ENCODE peak calls at places on chromosome 21, in five cellular contexts. One of them, this sample, is unnamed.
A peak's percentile ranks its signal among the peaks of the same experiment; 100 is the strongest.

GRCh38 chr21:45555557-45556301 is 13.5 kb upstream of the SLC19A1 start:
- DNase-seq in K562: peak; percentile 91
- DNase-seq in myocyte: peak; percentile 74
- DNase-seq in mucosa of descending colon: peak; percentile 91
- DNase-seq in neural progenitor cell: peak; percentile 92
- DNase-seq in this sample: peak; percentile 64

GRCh38 chr21:45053561-45053960 is 20.8 kb upstream of the ADARB1 start:
- DNase-seq in K562: no peak
- DNase-seq in neural progenitor cell: no peak
- DNase-seq in mucosa of descending colon: no peak
- DNase-seq in myocyte: peak; percentile 61
- DNase-seq in this sample: no peak

GRCh38 chr21:23936991-23937390 is 1670.3 kb downstream of the MRPL39 start:
- DNase-seq in neural progenitor cell: no peak
- DNase-seq in K562: no peak
- DNase-seq in myocyte: no peak
- DNase-seq in mucosa of descending colon: no peak
- DNase-seq in this sample: no peak

GRCh38 chr21:37244506-37245083 is 22.5 kb downstream of the VPS26C start:
- DNase-seq in myocyte: no peak
- DNase-seq in K562: no peak
- DNase-seq in neural progenitor cell: no peak
- DNase-seq in mucosa of descending colon: no peak
- DNase-seq in this sample: no peak

GRCh38 chr21:34880401-34880800 is 168.7 kb downstream of the RUNX1 start:
- DNase-seq in mucosa of descending colon: no peak
- DNase-seq in myocyte: no peak
- DNase-seq in neural progenitor cell: no peak
- DNase-seq in K562: no peak
- DNase-seq in this sample: no peak

GRCh38 chr21:41328660-41329300 is 12.2 kb downstream of the FAM3B start:
- DNase-seq in mucosa of descending colon: no peak
- DNase-seq in K562: no peak
- DNase-seq in neural progenitor cell: no peak
- DNase-seq in myocyte: no peak
- DNase-seq in this sample: no peak

GRCh38 chr21:37366488-37367300 is at the start of gene DYRK1A:
- DNase-seq in myocyte: peak; percentile 100
- DNase-seq in K562: peak; percentile 100
- DNase-seq in mucosa of descending colon: peak; percentile 98
- DNase-seq in neural progenitor cell: peak; percentile 100
- DNase-seq in this sample: peak; percentile 94

GRCh38 chr21:35585878-35586277 is 474.4 kb downstream of the SETD4 start:
- DNase-seq in K562: no peak
- DNase-seq in myocyte: no peak
- DNase-seq in neural progenitor cell: no peak
- DNase-seq in mucosa of descending colon: no peak
- DNase-seq in this sample: no peak

GRCh38 chr21:32167513-32167912 is 111.3 kb downstream of the MIS18A start:
- DNase-seq in mucosa of descending colon: no peak
- DNase-seq in K562: no peak
- DNase-seq in neural progenitor cell: no peak
- DNase-seq in myocyte: no peak
- DNase-seq in this sample: no peak

GRCh38 chr21:27796106-27796505 is 829.2 kb upstream of the ADAMTS5 start:
- DNase-seq in K562: no peak
- DNase-seq in myocyte: no peak
- DNase-seq in neural progenitor cell: peak; percentile 31
- DNase-seq in mucosa of descending colon: no peak
- DNase-seq in this sample: no peak

GRCh38 chr21:38475519-38475918 is 22.8 kb downstream of the ERG start:
- DNase-seq in myocyte: no peak
- DNase-seq in K562: no peak
- DNase-seq in neural progenitor cell: no peak
- DNase-seq in mucosa of descending colon: no peak
- DNase-seq in this sample: no peak

GRCh38 chr21:45294509-45295291 is 7.0 kb upstream of the POFUT2 start:
- DNase-seq in neural progenitor cell: no peak
- DNase-seq in K562: peak; percentile 31
- DNase-seq in mucosa of descending colon: peak; percentile 61
- DNase-seq in myocyte: peak; percentile 91
- DNase-seq in this sample: peak; percentile 88

GRCh38 chr21:34770581-34770980 is 101.8 kb downstream of the CLIC6 start:
- DNase-seq in myocyte: peak; percentile 49
- DNase-seq in K562: no peak
- DNase-seq in neural progenitor cell: no peak
- DNase-seq in mucosa of descending colon: no peak
- DNase-seq in this sample: no peak

GRCh38 chr21:38955495-38955894 is 149.8 kb downstream of the ETS2 start:
- DNase-seq in neural progenitor cell: no peak
- DNase-seq in K562: no peak
- DNase-seq in myocyte: peak; percentile 42
- DNase-seq in mucosa of descending colon: peak; percentile 50
- DNase-seq in this sample: peak; percentile 91

GRCh38 chr21:42237161-42237560 is 18.2 kb downstream of the ABCG1 start:
- DNase-seq in neural progenitor cell: no peak
- DNase-seq in myocyte: no peak
- DNase-seq in K562: no peak
- DNase-seq in mucosa of descending colon: peak; percentile 15
- DNase-seq in this sample: no peak

GRCh38 chr21:38839683-38840286 is 34.1 kb downstream of the ETS2 start:
- DNase-seq in neural progenitor cell: no peak
- DNase-seq in myocyte: peak; percentile 58
- DNase-seq in mucosa of descending colon: no peak
- DNase-seq in K562: peak; percentile 39
- DNase-seq in this sample: peak; percentile 74